ENCODE peak calls at places on chromosomes 5 and 9, in six cellular contexts. One of them, this sample, is unnamed.

GRCh38 chr9:97382099-97382718 is 29.7 kb upstream of the TDRD7 start:
- DNase-seq in cardiac fibroblast: no peak
- DNase-seq in mucosa of descending colon: no peak
- DNase-seq in HT-29: peak
- DNase-seq in ELR: peak
- DNase-seq in skeletal muscle cell: no peak
- DNase-seq in this sample: no peak

GRCh38 chr9:22413884-22414283 is 32.7 kb upstream of the DMRTA1 start:
- DNase-seq in mucosa of descending colon: no peak
- DNase-seq in ELR: peak
- DNase-seq in skeletal muscle cell: no peak
- DNase-seq in cardiac fibroblast: peak
- DNase-seq in HT-29: no peak
- DNase-seq in this sample: peak

GRCh38 chr5:10513501-10514442 is 50.1 kb upstream of the ANKRD33B start:
- DNase-seq in cardiac fibroblast: peak
- DNase-seq in ELR: peak
- DNase-seq in HT-29: no peak
- DNase-seq in skeletal muscle cell: peak
- DNase-seq in mucosa of descending colon: no peak
- DNase-seq in this sample: peak

GRCh38 chr9:73548201-73548600 is 396.5 kb downstream of the ANXA1 start:
- DNase-seq in HT-29: no peak
- DNase-seq in cardiac fibroblast: no peak
- DNase-seq in skeletal muscle cell: no peak
- DNase-seq in mucosa of descending colon: no peak
- DNase-seq in ELR: peak
- DNase-seq in this sample: no peak

GRCh38 chr5:54601393-54601792 is 83.8 kb downstream of the SNX18 start:
- DNase-seq in skeletal muscle cell: no peak
- DNase-seq in ELR: no peak
- DNase-seq in cardiac fibroblast: no peak
- DNase-seq in HT-29: no peak
- DNase-seq in mucosa of descending colon: no peak
- DNase-seq in this sample: no peak

GRCh38 chr9:92706218-92706940 is 36.4 kb upstream of the IPPK start:
- DNase-seq in ELR: peak
- DNase-seq in HT-29: peak
- DNase-seq in cardiac fibroblast: peak
- DNase-seq in mucosa of descending colon: no peak
- DNase-seq in skeletal muscle cell: no peak
- DNase-seq in this sample: peak

GRCh38 chr5:16550316-16550952 is 66.4 kb downstream of the RETREG1 start:
- DNase-seq in HT-29: peak
- DNase-seq in skeletal muscle cell: no peak
- DNase-seq in ELR: peak
- DNase-seq in cardiac fibroblast: peak
- DNase-seq in mucosa of descending colon: no peak
- DNase-seq in this sample: peak

GRCh38 chr9:115939065-115939765 is 214.4 kb upstream of the PAPPA start:
- DNase-seq in cardiac fibroblast: peak
- DNase-seq in ELR: peak
- DNase-seq in mucosa of descending colon: no peak
- DNase-seq in HT-29: no peak
- DNase-seq in skeletal muscle cell: peak
- DNase-seq in this sample: peak

GRCh38 chr9:90851444-90851843 is 49.8 kb downstream of the SYK start:
- DNase-seq in cardiac fibroblast: no peak
- DNase-seq in mucosa of descending colon: no peak
- DNase-seq in ELR: no peak
- DNase-seq in HT-29: no peak
- DNase-seq in skeletal muscle cell: no peak
- DNase-seq in this sample: no peak

GRCh38 chr5:116739648-116740047 is 165.0 kb upstream of the SEMA6A start:
- DNase-seq in HT-29: no peak
- DNase-seq in mucosa of descending colon: no peak
- DNase-seq in ELR: no peak
- DNase-seq in skeletal muscle cell: no peak
- DNase-seq in cardiac fibroblast: no peak
- DNase-seq in this sample: no peak

GRCh38 chr9:27407966-27408365 is 111.0 kb upstream of the EQTN start:
- DNase-seq in HT-29: no peak
- DNase-seq in mucosa of descending colon: no peak
- DNase-seq in skeletal muscle cell: no peak
- DNase-seq in ELR: peak
- DNase-seq in cardiac fibroblast: peak
- DNase-seq in this sample: peak

GRCh38 chr5:131318455-131318854 is 54.6 kb downstream of the CDC42SE2 start:
- DNase-seq in HT-29: no peak
- DNase-seq in ELR: no peak
- DNase-seq in cardiac fibroblast: no peak
- DNase-seq in skeletal muscle cell: no peak
- DNase-seq in mucosa of descending colon: no peak
- DNase-seq in this sample: no peak

GRCh38 chr5:162209005-162209605 is 141.5 kb downstream of the GABRG2 start:
- DNase-seq in HT-29: peak
- DNase-seq in mucosa of descending colon: no peak
- DNase-seq in ELR: peak
- DNase-seq in cardiac fibroblast: peak
- DNase-seq in skeletal muscle cell: no peak
- DNase-seq in this sample: peak

GRCh38 chr9:5265939-5266338 is 34.7 kb downstream of the INSL4 start:
- DNase-seq in mucosa of descending colon: no peak
- DNase-seq in HT-29: no peak
- DNase-seq in cardiac fibroblast: no peak
- DNase-seq in skeletal muscle cell: no peak
- DNase-seq in ELR: no peak
- DNase-seq in this sample: no peak

GRCh38 chr9:93119953-93120845 is 13.9 kb downstream of the NINJ1 start:
- DNase-seq in ELR: peak
- DNase-seq in cardiac fibroblast: peak
- DNase-seq in mucosa of descending colon: peak
- DNase-seq in HT-29: peak
- DNase-seq in skeletal muscle cell: peak
- DNase-seq in this sample: peak